ENCODE peak calls at places on chromosomes 16 and 17, in four cellular contexts. Y is PC-3, H is transverse colon, V is left ventricle myocardium inferior. R is an unnamed sample.
A peak's percentile ranks its signal among the peaks of the same experiment; 100 is the strongest.

GRCh38 chr16:75053791-75054555 is 55.1 kb downstream of the ZNRF1 start:
- DNase-seq in Y (peak; percentile 71), H (peak; percentile 94), V (peak; percentile 70), R (peak; percentile 69)

GRCh38 chr17:12958786-12959185 is 59.0 kb downstream of the ELAC2 start:
- DNase-seq in Y (peak; percentile 33), H (no peak), V (no peak), R (no peak)

GRCh38 chr17:65783845-65784334 is 222.4 kb upstream of the AXIN2 start:
- DNase-seq in Y (peak; percentile 98), H (peak; percentile 32), V (no peak), R (no peak)

GRCh38 chr17:33602981-33603380 is 309.9 kb upstream of the ASIC2 start:
- DNase-seq in Y (no peak), H (no peak), V (no peak), R (no peak)

GRCh38 chr16:68064791-68065365 is 20.3 kb upstream of the NFATC3 start:
- DNase-seq in Y (peak; percentile 63), H (peak; percentile 78), V (peak; percentile 63), R (peak; percentile 91)

GRCh38 chr16:56257666-56258359 is 66.5 kb downstream of the GNAO1 start:
- DNase-seq in Y (no peak), H (no peak), V (no peak), R (no peak)

GRCh38 chr16:85412911-85413520 is 200.1 kb upstream of the GSE1 start:
- DNase-seq in Y (no peak), H (no peak), V (peak; percentile 9), R (no peak)

GRCh38 chr17:81053043-81053970 is 18.4 kb downstream of the BAIAP2 start:
- DNase-seq in Y (no peak), H (no peak), V (no peak), R (no peak)

GRCh38 chr16:84080378-84080777 is 36.4 kb downstream of the MBTPS1 start:
- DNase-seq in Y (no peak), H (no peak), V (no peak), R (peak; percentile 76)

GRCh38 chr16:86424413-86424812 is 85.9 kb upstream of the FOXF1 start:
- DNase-seq in Y (no peak), H (peak; percentile 25), V (no peak), R (no peak)

GRCh38 chr17:57294629-57295501 is 38.5 kb downstream of the MSI2 start:
- DNase-seq in Y (peak; percentile 44), H (no peak), V (peak; percentile 38), R (peak; percentile 59)

GRCh38 chr16:72673118-72673517 is 374.8 kb downstream of the ZFHX3 start:
- DNase-seq in Y (no peak), H (no peak), V (no peak), R (no peak)

GRCh38 chr17:77736207-77736600 is 222.3 kb upstream of the TNRC6C start:
- DNase-seq in Y (no peak), H (no peak), V (peak; percentile 26), R (no peak)

GRCh38 chr16:4892356-4893102 is 44.4 kb downstream of the PPL start:
- DNase-seq in Y (no peak), H (no peak), V (peak; percentile 65), R (no peak)

GRCh38 chr17:31318298-31319190 is 2.9 kb downstream of the EVI2A start:
- DNase-seq in Y (no peak), H (peak; percentile 46), V (peak; percentile 40), R (peak; percentile 71)

DNA sequence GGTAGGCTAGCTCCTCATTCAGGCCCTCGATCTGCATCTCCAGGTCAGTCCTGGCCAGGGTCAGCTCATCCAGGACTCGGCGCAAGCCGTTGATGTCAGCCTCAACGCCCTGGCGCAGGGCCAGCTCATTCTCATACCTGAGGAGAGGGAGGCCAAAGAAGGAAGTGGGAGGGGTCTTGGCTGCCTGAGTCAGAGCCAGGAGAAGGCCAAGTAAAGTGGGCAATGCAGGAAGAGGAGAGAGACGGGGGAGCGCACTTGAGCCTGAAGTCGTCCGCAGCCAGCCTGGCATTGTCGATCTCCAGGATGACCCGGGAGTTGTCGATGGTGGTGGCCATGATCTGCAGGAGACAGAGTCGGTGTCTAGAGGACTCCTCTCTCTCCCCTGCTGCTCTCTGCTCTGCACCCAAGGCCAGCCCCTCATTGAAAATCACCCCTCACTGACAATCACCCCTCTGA is 1.8 kb downstream of the KRT15 start:
- DNase-seq in Y (no peak), H (no peak), V (no peak), R (no peak)
- H3K4me3 ChIP-seq in Y (no peak overlapping the region), H (no peak overlapping the region), V (no peak overlapping the region), R (no peak overlapping the region)

GRCh38 chr17:47281246-47281645 is 27.6 kb downstream of the ITGB3 start:
- DNase-seq in Y (no peak), H (no peak), V (no peak), R (no peak)
- H3K4me1 ChIP-seq in Y (peaks cover 19% of the 10 kb centered on the region), H (peaks cover 28% of the 10 kb centered on the region), V (peaks cover 45% of the 10 kb centered on the region), R (peaks cover 33% of the 10 kb centered on the region)

GRCh38 chr17:48593126-48593829 is at the start of gene HOXB5:
- DNase-seq in Y (no peak), H (no peak), V (no peak), R (no peak)
- H3K4me3 ChIP-seq in Y (peak within 1 kb of the TSS; percentile 4), H (peak within 1 kb of the TSS; percentile 64), V (peak within 1 kb of the TSS; percentile 53), R (peak within 1 kb of the TSS; percentile 50)

GRCh38 chr16:81429045-81429521 is 15.5 kb upstream of the CMIP start:
- DNase-seq in Y (peak; percentile 60), H (peak; percentile 53), V (peak; percentile 31), R (no peak)
- H3K4me1 ChIP-seq in Y (peaks cover 13% of the 10 kb centered on the region), H (no peaks in the 10 kb centered on the region), V (no peaks in the 10 kb centered on the region), R (no peaks in the 10 kb centered on the region)

DNA sequence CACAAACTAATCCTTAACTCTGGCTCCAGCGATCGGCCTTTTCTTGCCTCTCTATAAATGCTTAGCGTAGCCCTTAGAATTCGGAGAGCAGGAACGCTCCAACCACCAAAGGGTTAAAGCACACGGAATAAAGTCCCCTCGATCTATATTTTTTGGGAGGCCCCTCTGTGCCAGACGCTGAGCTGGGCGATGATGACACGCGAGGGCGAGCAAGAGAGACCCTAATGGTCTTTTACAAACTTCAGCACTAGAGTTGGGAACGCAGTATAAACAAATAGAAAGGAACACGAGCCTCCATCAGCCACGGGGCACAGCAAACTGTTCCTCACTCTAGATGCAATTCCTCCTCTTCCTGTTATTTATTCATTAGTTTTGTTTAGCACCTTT is 1.8 kb downstream of the TOX3 start:
- DNase-seq in Y (no peak), H (no peak), V (no peak), R (no peak)
- H3K4me3 ChIP-seq in Y (no peak overlapping the region), H (peak overlapping the region; percentile 78), V (peak overlapping the region; percentile 58), R (peak overlapping the region; percentile 44)

GRCh38 chr17:27244019-27244418 is 49.9 kb upstream of the WSB1 start:
- DNase-seq in Y (no peak), H (no peak), V (no peak), R (no peak)
- H3K4me1 ChIP-seq in Y (peaks cover 73% of the 10 kb centered on the region), H (peaks cover 24% of the 10 kb centered on the region), V (peaks cover 59% of the 10 kb centered on the region), R (peaks cover 34% of the 10 kb centered on the region)

GRCh38 chr17:17650959-17651358 is 30.3 kb upstream of the RAI1 start:
- DNase-seq in Y (no peak), H (no peak), V (no peak), R (no peak)

GRCh38 chr17:17645961-17646360 is 35.3 kb upstream of the RAI1 start:
- DNase-seq in Y (no peak), H (no peak), V (no peak), R (no peak)

GRCh38 chr17:17641621-17642409 is 39.4 kb upstream of the RAI1 start:
- DNase-seq in Y (peak; percentile 87), H (peak; percentile 82), V (peak; percentile 69), R (peak; percentile 78)

GRCh38 chr17:17648762-17649161 is 32.5 kb upstream of the RAI1 start:
- DNase-seq in Y (no peak), H (no peak), V (no peak), R (no peak)

DNA sequence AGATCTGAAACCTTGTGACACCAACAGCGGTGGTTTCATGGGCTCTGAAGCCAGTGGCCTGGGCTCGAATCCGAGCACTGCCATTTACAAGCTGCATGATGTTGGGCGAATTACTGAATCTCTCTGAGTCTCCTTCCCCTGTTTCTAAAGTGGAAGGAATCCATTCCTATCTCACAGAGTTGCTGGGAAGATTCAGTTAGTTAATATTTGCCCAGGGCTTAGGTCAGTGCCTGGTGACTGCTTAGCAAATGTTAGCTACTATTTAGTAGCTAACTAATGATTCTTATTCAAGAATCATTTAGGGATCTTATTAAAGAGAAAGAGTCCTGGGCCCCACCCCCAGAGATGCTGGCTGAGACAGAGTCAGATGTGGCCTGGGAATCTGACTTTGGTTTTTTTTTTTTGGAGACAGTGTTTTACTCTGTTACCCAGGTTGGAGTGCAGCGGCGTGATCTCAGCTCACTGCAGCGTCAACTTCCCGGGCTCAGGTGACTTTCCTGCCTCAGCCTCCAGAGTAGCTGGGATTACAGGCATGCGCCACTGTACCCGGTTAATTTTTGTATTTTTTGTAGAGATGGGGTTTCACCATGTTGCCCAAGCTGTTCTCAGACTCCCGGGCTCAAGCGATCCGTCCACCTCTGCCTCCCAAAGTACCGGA is 33.6 kb upstream of the RAI1 start:
- DNase-seq in Y (no peak), H (no peak), V (no peak), R (no peak)
- H3K4me3 ChIP-seq in Y (no peak overlapping the region), H (no peak overlapping the region), V (no peak overlapping the region), R (no peak overlapping the region)

GRCh38 chr17:15121426-15121825 is 143.7 kb downstream of the PMP22 start:
- DNase-seq in Y (no peak), H (no peak), V (no peak), R (no peak)
- H3K4me1 ChIP-seq in Y (no peaks in the 10 kb centered on the region), H (no peaks in the 10 kb centered on the region), V (no peaks in the 10 kb centered on the region), R (no peaks in the 10 kb centered on the region)

DNA sequence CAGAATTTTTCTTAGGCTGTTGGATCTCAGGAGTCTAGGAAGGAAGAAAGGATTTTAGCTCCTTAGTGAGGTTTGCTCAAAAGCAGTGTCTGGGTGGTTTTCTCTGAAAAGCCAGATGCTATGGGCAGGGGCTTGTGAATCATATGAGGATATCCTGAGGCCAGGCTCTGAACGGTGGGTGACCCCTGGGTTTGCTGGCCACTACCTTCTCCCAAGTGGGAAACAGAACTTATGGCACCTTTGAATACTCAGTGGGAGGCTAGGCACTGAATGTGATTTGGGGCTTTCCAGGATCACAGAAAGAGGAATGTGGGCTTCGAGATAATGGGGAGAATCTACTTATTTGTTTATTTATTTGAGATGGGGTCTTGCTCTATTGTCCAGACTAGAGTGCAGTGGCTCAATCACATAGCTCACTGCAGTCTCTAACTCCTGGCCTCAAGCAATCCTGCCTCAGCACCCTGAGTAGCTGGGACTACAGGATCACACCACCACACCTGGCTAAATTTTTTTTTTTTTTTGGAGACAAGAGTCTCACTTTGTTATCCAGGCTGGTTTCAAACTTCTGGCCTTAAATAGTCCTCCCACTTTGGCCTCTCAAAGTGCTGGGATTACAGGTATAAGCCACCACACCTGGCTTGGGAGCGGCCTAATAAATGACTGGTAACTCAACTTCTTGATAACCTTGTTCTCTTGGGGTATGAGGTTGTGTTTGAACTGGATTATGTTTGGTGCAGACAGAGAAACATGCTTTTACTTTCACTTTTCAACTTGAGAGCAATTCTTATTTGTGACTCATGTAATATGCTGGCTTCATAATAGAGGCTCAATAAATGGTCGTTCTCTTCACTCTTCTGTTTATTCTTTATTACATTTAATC is 129.4 kb upstream of the HS3ST2 start:
- DNase-seq in Y (peak; percentile 25), H (no peak), V (no peak), R (no peak)
- H3K4me3 ChIP-seq in Y (no peak overlapping the region), H (no peak overlapping the region), V (no peak overlapping the region), R (no peak overlapping the region)

R was measured in psoas muscle.